ENCODE peak calls at places on chromosomes 3 and 15, in six cellular contexts. E is NCI-H1092 treated with DMSO at 0.1 percent for 48 hours, G is GM20000, D is NCI-H2029 treated with DMSO at 0.1 percent for 48 hours, H is DMS 273 treated with DMSO at 0.1 percent for 48 hours, L is K562. W is an unnamed sample.

GRCh38 chr3:136949146-136949545 is 8.6 kb upstream of the IL20RB start:
- DNase-seq in E (no peak), G (no peak), D (no peak), H (no peak), L (no peak), W (no peak)

GRCh38 chr3:5304789-5305680 is 117.5 kb downstream of the EDEM1 start:
- DNase-seq in E (peak), G (peak), D (peak), H (no peak), L (peak), W (no peak)

GRCh38 chr15:49946681-49947080 is 172.4 kb downstream of the ATP8B4 start:
- DNase-seq in E (no peak), G (no peak), D (peak), H (no peak), L (no peak), W (peak)

GRCh38 chr15:65344214-65344908 is 33.4 kb downstream of the IGDCC3 start:
- DNase-seq in E (no peak), G (no peak), D (no peak), H (no peak), L (no peak), W (no peak)

GRCh38 chr3:63912768-63913588 is 795 bp upstream of the SCAANT1 start:
- DNase-seq in E (peak), G (peak), D (no peak), H (no peak), L (peak), W (no peak)

GRCh38 chr3:195385526-195385925 is 57.3 kb downstream of the ACAP2 start:
- DNase-seq in E (no peak), G (no peak), D (no peak), H (no peak), L (no peak), W (peak)

GRCh38 chr3:185280572-185281365 is 26.9 kb upstream of the EHHADH start:
- DNase-seq in E (peak), G (peak), D (peak), H (peak), L (peak), W (no peak)

GRCh38 chr3:126270145-126270811 is 86.9 kb downstream of the KLF15 start:
- DNase-seq in E (peak), G (no peak), D (peak), H (no peak), L (no peak), W (no peak)

GRCh38 chr15:89400121-89400996 is 65.7 kb upstream of the POLG start:
- DNase-seq in E (no peak), G (peak), D (no peak), H (no peak), L (no peak), W (no peak)

GRCh38 chr3:197027896-197028710 is 1.5 kb downstream of the MELTF start:
- DNase-seq in E (no peak), G (peak), D (no peak), H (no peak), L (no peak), W (no peak)

GRCh38 chr3:52230889-52231499 is 5.5 kb upstream of the TLR9 start:
- DNase-seq in E (no peak), G (no peak), D (no peak), H (no peak), L (no peak), W (no peak)

GRCh38 chr3:147367676-147368075 is 38.7 kb downstream of the ZIC4 start:
- DNase-seq in E (no peak), G (no peak), D (no peak), H (no peak), L (no peak), W (no peak)

GRCh38 chr3:123657578-123657977 is 72.7 kb upstream of the HACD2 start:
- DNase-seq in E (no peak), G (no peak), D (no peak), H (no peak), L (no peak), W (no peak)

GRCh38 chr15:51377038-51377761 is 35.7 kb downstream of the GLDN start:
- DNase-seq in E (no peak), G (no peak), D (no peak), H (no peak), L (no peak), W (no peak)

GRCh38 chr3:116939091-116939490 is 229.5 kb downstream of the TUSC7 start:
- DNase-seq in E (no peak), G (no peak), D (no peak), H (no peak), L (no peak), W (no peak)

GRCh38 chr15:50415752-50416404 is 8.3 kb upstream of the USP8 start:
- DNase-seq in E (no peak), G (no peak), D (no peak), H (peak), L (peak), W (no peak)

GRCh38 chr15:22786868-22787698 is 639 bp downstream of the NIPA1 start:
- DNase-seq in E (peak), G (peak), D (no peak), H (no peak), L (peak), W (no peak)

GRCh38 chr15:83747050-83747717 is 93.3 kb downstream of the ADAMTSL3 start:
- DNase-seq in E (no peak), G (no peak), D (no peak), H (no peak), L (no peak), W (no peak)

GRCh38 chr3:178736300-178736699 is 200.1 kb downstream of the KCNMB2 start:
- DNase-seq in E (no peak), G (no peak), D (no peak), H (no peak), L (no peak), W (no peak)

GRCh38 chr15:90868261-90868689 is at the start of gene FURIN:
- DNase-seq in E (no peak), G (no peak), D (no peak), H (no peak), L (peak), W (no peak)

GRCh38 chr15:96894669-96895068 is 564.2 kb downstream of the NR2F2 start:
- DNase-seq in E (no peak), G (no peak), D (no peak), H (no peak), L (no peak), W (no peak)

GRCh38 chr3:46367811-46368210 is 2.9 kb upstream of the CCR5 start:
- DNase-seq in E (no peak), G (no peak), D (no peak), H (no peak), L (no peak), W (no peak)

GRCh38 chr3:19029837-19030835 is 118.2 kb upstream of the KCNH8 start:
- DNase-seq in E (no peak), G (no peak), D (no peak), H (no peak), L (no peak), W (no peak)

GRCh38 chr15:69979269-69979668 is 118.4 kb downstream of the TLE3 start:
- DNase-seq in E (no peak), G (peak), D (no peak), H (no peak), L (no peak), W (peak)

GRCh38 chr15:23797747-23798157 is 110.6 kb upstream of the NDN start:
- DNase-seq in E (peak), G (no peak), D (no peak), H (no peak), L (no peak), W (no peak)

GRCh38 chr3:140449591-140450256 is 228.1 kb upstream of the TRIM42 start:
- DNase-seq in E (no peak), G (no peak), D (no peak), H (no peak), L (no peak), W (no peak)

GRCh38 chr3:139534992-139535879 is 4.3 kb downstream of the RBP1 start:
- DNase-seq in E (peak), G (no peak), D (no peak), H (peak), L (peak), W (no peak)

GRCh38 chr15:63151665-63152064 is 5.6 kb downstream of the RPS27L start:
- DNase-seq in E (no peak), G (no peak), D (no peak), H (no peak), L (no peak), W (no peak)

GRCh38 chr3:50913279-50913678 is 238.6 kb downstream of the DOCK3 start:
- DNase-seq in E (peak), G (no peak), D (peak), H (no peak), L (no peak), W (no peak)

GRCh38 chr3:69411331-69411730 is 25.4 kb upstream of the FRMD4B start:
- DNase-seq in E (no peak), G (no peak), D (no peak), H (no peak), L (no peak), W (no peak)

GRCh38 chr15:89647191-89647851 is 7.9 kb downstream of the KIF7 start:
- DNase-seq in E (peak), G (peak), D (no peak), H (no peak), L (peak), W (no peak)

W was measured in epithelial cell of proximal tubule.